ENCODE peak calls at places on chromosome 11, in nine cellular contexts. L, G, F, N, S, R, H, P and O are unnamed samples.

GRCh38 chr11:75325713-75326438 is 25.6 kb downstream of the ARRB1 start:
- DNase-seq in L (no peak), G (no peak), F (peak), N (no peak), S (no peak), R (no peak), H (peak), P (no peak), O (peak)

GRCh38 chr11:103609117-103610066 is 427.0 kb upstream of the DDI1 start:
- DNase-seq in L (no peak), G (no peak), F (peak), N (no peak), S (no peak), R (peak), H (peak), P (peak), O (peak)

GRCh38 chr11:130606781-130607511 is 158.5 kb downstream of the ADAMTS15 start:
- DNase-seq in L (no peak), G (no peak), F (no peak), N (no peak), S (no peak), R (no peak), H (peak), P (no peak), O (peak)

GRCh38 chr11:72223615-72224586 is 666 bp upstream of the INPPL1 start:
- DNase-seq in L (peak), G (peak), F (peak), N (peak), S (peak), R (peak), H (peak), P (peak), O (peak)

GRCh38 chr11:65919151-65920034 is at the start of gene DRAP1:
- DNase-seq in L (peak), G (peak), F (peak), N (peak), S (peak), R (peak), H (peak), P (peak), O (peak)

GRCh38 chr11:47152953-47153950 is 23.4 kb downstream of the ARFGAP2 start:
- DNase-seq in L (peak), G (peak), F (peak), N (peak), S (peak), R (peak), H (peak), P (peak), O (peak)

GRCh38 chr11:3169235-3169951 is 4.3 kb upstream of the OSBPL5 start:
- DNase-seq in L (no peak), G (peak), F (peak), N (no peak), S (no peak), R (peak), H (peak), P (peak), O (peak)

GRCh38 chr11:12086271-12087074 is 23.9 kb upstream of the MICAL2 start:
- DNase-seq in L (no peak), G (no peak), F (peak), N (no peak), S (no peak), R (no peak), H (peak), P (no peak), O (peak)

GRCh38 chr11:104165014-104165413 is 1.1 kb upstream of the PDGFD start:
- DNase-seq in L (no peak), G (peak), F (no peak), N (no peak), S (no peak), R (peak), H (no peak), P (no peak), O (no peak)

GRCh38 chr11:121091492-121092179 is 9.4 kb upstream of the TECTA start:
- DNase-seq in L (no peak), G (no peak), F (no peak), N (no peak), S (no peak), R (no peak), H (no peak), P (no peak), O (no peak)

GRCh38 chr11:72702842-72703241 is 28.6 kb upstream of the PDE2A start:
- DNase-seq in L (no peak), G (no peak), F (no peak), N (no peak), S (no peak), R (no peak), H (no peak), P (no peak), O (no peak)

GRCh38 chr11:19714387-19715363 is 2.0 kb downstream of the NAV2 start:
- DNase-seq in L (no peak), G (peak), F (peak), N (no peak), S (peak), R (peak), H (peak), P (peak), O (no peak)

GRCh38 chr11:104329043-104329442 is 165.1 kb upstream of the PDGFD start:
- DNase-seq in L (no peak), G (no peak), F (no peak), N (no peak), S (no peak), R (no peak), H (no peak), P (no peak), O (no peak)